ENCODE peak calls at places on chromosome 20, in six cellular contexts. One of them, this sample, is unnamed.

GRCh38 chr20:15760217-15760567 is 813.1 kb downstream of the KIF16B start:
- DNase-seq in left ventricle myocardium inferior: no peak
- DNase-seq in Panc1: no peak
- DNase-seq in heart left ventricle: no peak
- DNase-seq in stomach: no peak
- DNase-seq in colonic mucosa: no peak
- DNase-seq in this sample: no peak

GRCh38 chr20:61941721-61942405 is 123.8 kb downstream of the TAF4 start:
- DNase-seq in left ventricle myocardium inferior: peak; percentile 7
- DNase-seq in Panc1: no peak
- DNase-seq in heart left ventricle: no peak
- DNase-seq in stomach: no peak
- DNase-seq in colonic mucosa: no peak
- DNase-seq in this sample: no peak

GRCh38 chr20:35604444-35604750 is 11.2 kb upstream of the SPAG4 start:
- DNase-seq in left ventricle myocardium inferior: no peak
- DNase-seq in Panc1: no peak
- DNase-seq in heart left ventricle: no peak
- DNase-seq in stomach: peak; percentile 51
- DNase-seq in colonic mucosa: peak; percentile 56
- DNase-seq in this sample: no peak

GRCh38 chr20:23407770-23408467 is 13.4 kb downstream of the NAPB start:
- DNase-seq in left ventricle myocardium inferior: no peak
- DNase-seq in Panc1: no peak
- DNase-seq in heart left ventricle: no peak
- DNase-seq in stomach: no peak
- DNase-seq in colonic mucosa: no peak
- DNase-seq in this sample: no peak

GRCh38 chr20:6395695-6396094 is 272.9 kb upstream of the FERMT1 start:
- DNase-seq in left ventricle myocardium inferior: no peak
- DNase-seq in Panc1: no peak
- DNase-seq in heart left ventricle: no peak
- DNase-seq in stomach: no peak
- DNase-seq in colonic mucosa: no peak
- DNase-seq in this sample: no peak

GRCh38 chr20:56998438-56998837 is 268.0 kb downstream of the BMP7 start:
- DNase-seq in left ventricle myocardium inferior: no peak
- DNase-seq in Panc1: no peak
- DNase-seq in heart left ventricle: no peak
- DNase-seq in stomach: no peak
- DNase-seq in colonic mucosa: no peak
- DNase-seq in this sample: no peak

GRCh38 chr20:10861619-10862018 is 187.8 kb upstream of the JAG1 start:
- DNase-seq in left ventricle myocardium inferior: no peak
- DNase-seq in Panc1: no peak
- DNase-seq in heart left ventricle: no peak
- DNase-seq in stomach: peak; percentile 67
- DNase-seq in colonic mucosa: peak; percentile 81
- DNase-seq in this sample: no peak

GRCh38 chr20:49446808-49447207 is 35.7 kb downstream of the KCNB1 start:
- DNase-seq in left ventricle myocardium inferior: peak; percentile 84
- DNase-seq in Panc1: no peak
- DNase-seq in heart left ventricle: peak; percentile 88
- DNase-seq in stomach: peak; percentile 27
- DNase-seq in colonic mucosa: peak; percentile 62
- DNase-seq in this sample: peak; percentile 85

GRCh38 chr20:46128310-46129151 is 10.4 kb downstream of the CD40 start:
- DNase-seq in left ventricle myocardium inferior: no peak
- DNase-seq in Panc1: no peak
- DNase-seq in heart left ventricle: peak; percentile 27
- DNase-seq in stomach: peak; percentile 29
- DNase-seq in colonic mucosa: no peak
- DNase-seq in this sample: peak; percentile 52

GRCh38 chr20:33415948-33416347 is 14.6 kb upstream of the CDK5RAP1 start:
- DNase-seq in left ventricle myocardium inferior: peak; percentile 39
- DNase-seq in Panc1: no peak
- DNase-seq in heart left ventricle: peak; percentile 57
- DNase-seq in stomach: peak; percentile 45
- DNase-seq in colonic mucosa: peak; percentile 29
- DNase-seq in this sample: peak; percentile 59

GRCh38 chr20:35600176-35600995 is 15.2 kb upstream of the SPAG4 start:
- DNase-seq in left ventricle myocardium inferior: no peak
- DNase-seq in Panc1: no peak
- DNase-seq in heart left ventricle: no peak
- DNase-seq in stomach: no peak
- DNase-seq in colonic mucosa: no peak
- DNase-seq in this sample: no peak

GRCh38 chr20:60331688-60332300 is 373.6 kb downstream of the CDH26 start:
- DNase-seq in left ventricle myocardium inferior: no peak
- DNase-seq in Panc1: no peak
- DNase-seq in heart left ventricle: no peak
- DNase-seq in stomach: no peak
- DNase-seq in colonic mucosa: no peak
- DNase-seq in this sample: no peak

GRCh38 chr20:42747765-42748411 is 441.8 kb downstream of the PTPRT start:
- DNase-seq in left ventricle myocardium inferior: no peak
- DNase-seq in Panc1: no peak
- DNase-seq in heart left ventricle: no peak
- DNase-seq in stomach: no peak
- DNase-seq in colonic mucosa: no peak
- DNase-seq in this sample: no peak

GRCh38 chr20:20594171-20594530 is 118.3 kb downstream of the RALGAPA2 start:
- DNase-seq in left ventricle myocardium inferior: no peak
- DNase-seq in Panc1: no peak
- DNase-seq in heart left ventricle: no peak
- DNase-seq in stomach: no peak
- DNase-seq in colonic mucosa: no peak
- DNase-seq in this sample: no peak

GRCh38 chr20:57767456-57767855 is 57.6 kb upstream of the PMEPA1 start:
- DNase-seq in left ventricle myocardium inferior: no peak
- DNase-seq in Panc1: no peak
- DNase-seq in heart left ventricle: no peak
- DNase-seq in stomach: no peak
- DNase-seq in colonic mucosa: no peak
- DNase-seq in this sample: no peak

GRCh38 chr20:11278461-11278860 is 604.7 kb upstream of the JAG1 start:
- DNase-seq in left ventricle myocardium inferior: no peak
- DNase-seq in Panc1: no peak
- DNase-seq in heart left ventricle: no peak
- DNase-seq in stomach: no peak
- DNase-seq in colonic mucosa: no peak
- DNase-seq in this sample: no peak

GRCh38 chr20:52242237-52243230 is 51.0 kb upstream of the ZFP64 start:
- DNase-seq in left ventricle myocardium inferior: no peak
- DNase-seq in Panc1: peak; percentile 1
- DNase-seq in heart left ventricle: no peak
- DNase-seq in stomach: no peak
- DNase-seq in colonic mucosa: no peak
- DNase-seq in this sample: no peak

GRCh38 chr20:36031806-36032205 is 63.4 kb downstream of the CNBD2 start:
- DNase-seq in left ventricle myocardium inferior: no peak
- DNase-seq in Panc1: no peak
- DNase-seq in heart left ventricle: no peak
- DNase-seq in stomach: no peak
- DNase-seq in colonic mucosa: no peak
- DNase-seq in this sample: no peak

GRCh38 chr20:41274152-41274551 is 43.4 kb downstream of the ZHX3 start:
- DNase-seq in left ventricle myocardium inferior: no peak
- DNase-seq in Panc1: no peak
- DNase-seq in heart left ventricle: no peak
- DNase-seq in stomach: no peak
- DNase-seq in colonic mucosa: no peak
- DNase-seq in this sample: no peak

GRCh38 chr20:52754366-52754765 is 217.8 kb upstream of the TSHZ2 start:
- DNase-seq in left ventricle myocardium inferior: no peak
- DNase-seq in Panc1: no peak
- DNase-seq in heart left ventricle: no peak
- DNase-seq in stomach: no peak
- DNase-seq in colonic mucosa: no peak
- DNase-seq in this sample: no peak

GRCh38 chr20:25741088-25741487 is 44.4 kb upstream of the ZNF337 start:
- DNase-seq in left ventricle myocardium inferior: no peak
- DNase-seq in Panc1: no peak
- DNase-seq in heart left ventricle: no peak
- DNase-seq in stomach: no peak
- DNase-seq in colonic mucosa: no peak
- DNase-seq in this sample: no peak

GRCh38 chr20:25553819-25554296 is 31.5 kb downstream of the NINL start:
- DNase-seq in left ventricle myocardium inferior: no peak
- DNase-seq in Panc1: no peak
- DNase-seq in heart left ventricle: no peak
- DNase-seq in stomach: no peak
- DNase-seq in colonic mucosa: no peak
- DNase-seq in this sample: peak; percentile 69

GRCh38 chr20:32562495-32562911 is 22.6 kb downstream of the NOL4L start:
- DNase-seq in left ventricle myocardium inferior: no peak
- DNase-seq in Panc1: no peak
- DNase-seq in heart left ventricle: no peak
- DNase-seq in stomach: no peak
- DNase-seq in colonic mucosa: no peak
- DNase-seq in this sample: peak; percentile 77

GRCh38 chr20:44126445-44126844 is 60.5 kb downstream of the JPH2 start:
- DNase-seq in left ventricle myocardium inferior: no peak
- DNase-seq in Panc1: no peak
- DNase-seq in heart left ventricle: no peak
- DNase-seq in stomach: no peak
- DNase-seq in colonic mucosa: no peak
- DNase-seq in this sample: no peak
- H3K4me1 ChIP-seq in left ventricle myocardium inferior: peaks cover 64% of the 10 kb centered on the region
- H3K4me1 ChIP-seq in Panc1: no peaks in the 10 kb centered on the region
- H3K4me1 ChIP-seq in heart left ventricle: no peaks in the 10 kb centered on the region
- H3K4me1 ChIP-seq in stomach: peaks cover 4% of the 10 kb centered on the region
- H3K4me1 ChIP-seq in colonic mucosa: no peaks in the 10 kb centered on the region
- H3K4me1 ChIP-seq in this sample: no peaks in the 10 kb centered on the region

GRCh38 chr20:47350691-47351545 is 5.6 kb downstream of the ZMYND8 start:
- DNase-seq in left ventricle myocardium inferior: no peak
- DNase-seq in Panc1: no peak
- DNase-seq in heart left ventricle: no peak
- DNase-seq in stomach: no peak
- DNase-seq in colonic mucosa: no peak
- DNase-seq in this sample: no peak

GRCh38 chr20:47349365-47350180 is 6.9 kb downstream of the ZMYND8 start:
- DNase-seq in left ventricle myocardium inferior: no peak
- DNase-seq in Panc1: no peak
- DNase-seq in heart left ventricle: no peak
- DNase-seq in stomach: no peak
- DNase-seq in colonic mucosa: no peak
- DNase-seq in this sample: no peak

GRCh38 chr20:47347661-47348462 is 8.6 kb downstream of the ZMYND8 start:
- DNase-seq in left ventricle myocardium inferior: no peak
- DNase-seq in Panc1: no peak
- DNase-seq in heart left ventricle: no peak
- DNase-seq in stomach: no peak
- DNase-seq in colonic mucosa: no peak
- DNase-seq in this sample: no peak

GRCh38 chr20:47350181-47350550 is 6.3 kb downstream of the ZMYND8 start:
- DNase-seq in left ventricle myocardium inferior: no peak
- DNase-seq in Panc1: no peak
- DNase-seq in heart left ventricle: no peak
- DNase-seq in stomach: no peak
- DNase-seq in colonic mucosa: no peak
- DNase-seq in this sample: no peak

DNA sequence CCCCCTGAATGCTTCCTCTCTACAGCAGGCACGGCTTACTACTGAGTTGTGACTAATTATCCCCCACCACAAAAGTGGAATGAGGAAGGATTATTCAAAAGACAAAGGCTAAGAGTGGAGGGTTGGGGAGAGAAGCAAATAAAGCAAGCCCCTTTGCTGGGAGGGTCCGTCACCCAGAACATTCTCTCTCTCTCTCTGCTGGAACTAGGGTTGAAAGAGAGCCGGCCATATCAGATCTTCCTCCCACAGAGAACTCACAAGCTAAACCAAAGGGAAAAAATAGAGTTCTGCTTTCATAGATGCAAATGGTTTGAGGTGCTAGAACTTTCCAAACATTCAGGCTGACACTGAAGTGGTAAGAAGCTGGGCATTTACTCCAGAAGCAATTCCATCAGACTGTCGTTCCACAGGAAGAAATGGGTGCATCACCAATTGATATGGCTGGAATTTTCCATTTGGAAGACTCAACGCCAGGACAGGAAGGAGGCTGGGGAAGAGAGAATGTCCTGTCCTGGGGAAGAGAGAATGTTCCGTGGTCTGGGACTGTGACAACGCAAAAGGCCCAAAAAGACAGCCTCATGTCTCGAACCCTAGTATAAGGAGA is 7.9 kb downstream of the ZMYND8 start:
- DNase-seq in left ventricle myocardium inferior: no peak
- DNase-seq in Panc1: no peak
- DNase-seq in heart left ventricle: no peak
- DNase-seq in stomach: no peak
- DNase-seq in colonic mucosa: no peak
- DNase-seq in this sample: no peak
- H3K4me1 ChIP-seq in left ventricle myocardium inferior: peaks cover 79% of the 10 kb centered on the region
- H3K4me1 ChIP-seq in Panc1: peaks cover 78% of the 10 kb centered on the region
- H3K4me1 ChIP-seq in heart left ventricle: peaks cover 71% of the 10 kb centered on the region
- H3K4me1 ChIP-seq in stomach: peaks cover 99% of the 10 kb centered on the region
- H3K4me1 ChIP-seq in colonic mucosa: peaks cover 5% of the 10 kb centered on the region
- H3K4me1 ChIP-seq in this sample: peaks cover 72% of the 10 kb centered on the region

GRCh38 chr20:2871111-2871465 is 2.2 kb upstream of the PTPRA start:
- DNase-seq in left ventricle myocardium inferior: no peak
- DNase-seq in Panc1: no peak
- DNase-seq in heart left ventricle: no peak
- DNase-seq in stomach: no peak
- DNase-seq in colonic mucosa: no peak
- DNase-seq in this sample: no peak
- H3K4me1 ChIP-seq in left ventricle myocardium inferior: peaks cover 56% of the 10 kb centered on the region
- H3K4me1 ChIP-seq in Panc1: peaks cover 32% of the 10 kb centered on the region
- H3K4me1 ChIP-seq in heart left ventricle: peaks cover 54% of the 10 kb centered on the region
- H3K4me1 ChIP-seq in stomach: peaks cover 53% of the 10 kb centered on the region
- H3K4me1 ChIP-seq in colonic mucosa: no peaks in the 10 kb centered on the region
- H3K4me1 ChIP-seq in this sample: peaks cover 25% of the 10 kb centered on the region

GRCh38 chr20:63731410-63731809 is 5.1 kb upstream of the LIME1 start:
- DNase-seq in left ventricle myocardium inferior: no peak
- DNase-seq in Panc1: no peak
- DNase-seq in heart left ventricle: no peak
- DNase-seq in stomach: no peak
- DNase-seq in colonic mucosa: no peak
- DNase-seq in this sample: no peak

GRCh38 chr20:63734111-63734945 is 2.1 kb upstream of the LIME1 start:
- DNase-seq in left ventricle myocardium inferior: no peak
- DNase-seq in Panc1: no peak
- DNase-seq in heart left ventricle: no peak
- DNase-seq in stomach: no peak
- DNase-seq in colonic mucosa: no peak
- DNase-seq in this sample: no peak

GRCh38 chr20:63732118-63733095 is 4.1 kb upstream of the LIME1 start:
- DNase-seq in left ventricle myocardium inferior: no peak
- DNase-seq in Panc1: no peak
- DNase-seq in heart left ventricle: no peak
- DNase-seq in stomach: no peak
- DNase-seq in colonic mucosa: no peak
- DNase-seq in this sample: no peak

GRCh38 chr20:63733579-63734081 is 2.8 kb upstream of the LIME1 start:
- DNase-seq in left ventricle myocardium inferior: no peak
- DNase-seq in Panc1: no peak
- DNase-seq in heart left ventricle: no peak
- DNase-seq in stomach: no peak
- DNase-seq in colonic mucosa: no peak
- DNase-seq in this sample: no peak

GRCh38 chr20:63733117-63733516 is 3.3 kb upstream of the LIME1 start:
- DNase-seq in left ventricle myocardium inferior: no peak
- DNase-seq in Panc1: no peak
- DNase-seq in heart left ventricle: no peak
- DNase-seq in stomach: no peak
- DNase-seq in colonic mucosa: no peak
- DNase-seq in this sample: no peak
- H3K4me1 ChIP-seq in left ventricle myocardium inferior: peaks cover 12% of the 10 kb centered on the region
- H3K4me1 ChIP-seq in Panc1: peaks cover 22% of the 10 kb centered on the region
- H3K4me1 ChIP-seq in heart left ventricle: peaks cover 27% of the 10 kb centered on the region
- H3K4me1 ChIP-seq in stomach: peaks cover 31% of the 10 kb centered on the region
- H3K4me1 ChIP-seq in colonic mucosa: peaks cover 13% of the 10 kb centered on the region
- H3K4me1 ChIP-seq in this sample: peaks cover 11% of the 10 kb centered on the region